ENCODE peak calls at places on chromosomes 13 and 19, in ten cellular contexts. H is Kasumi-1, F is germinal center, Y is GM10248, I is glomerular endothelial cell, Q is GM04504, N is non-pigmented ciliary epithelial cell, V is iris pigment epithelial cell, P is HT1080, J is fibroblast of the aortic adventitia. O is an unnamed sample.

GRCh38 chr13:98652721-98653470 is 76.0 kb upstream of the STK24 start:
- DNase-seq in Q (no peak), V (no peak), N (no peak), I (no peak), J (no peak), F (no peak), H (no peak), Y (no peak), P (no peak), O (no peak)

GRCh38 chr13:96772426-96772825 is 221.8 kb downstream of the OXGR1 start:
- DNase-seq in V (no peak), J (no peak), Y (no peak), H (no peak), P (no peak), F (no peak), N (no peak), I (no peak), Q (no peak), O (no peak)

GRCh38 chr13:30802501-30802900 is 67.2 kb downstream of the ALOX5AP start:
- DNase-seq in Y (no peak), P (no peak), V (no peak), J (no peak), H (no peak), F (no peak), N (no peak), I (no peak), Q (no peak), O (no peak)

GRCh38 chr13:31115616-31116015 is 46.1 kb downstream of the HSPH1 start:
- DNase-seq in Q (no peak), I (no peak), P (no peak), H (no peak), F (no peak), Y (no peak), J (no peak), V (no peak), N (no peak), O (no peak)

GRCh38 chr19:46515879-46516350 is 20.2 kb upstream of the PNMA8B start:
- DNase-seq in J (peak), N (no peak), F (peak), Y (peak), V (peak), I (no peak), Q (no peak), H (peak), P (peak), O (no peak)

GRCh38 chr13:93309886-93310520 is 83.4 kb downstream of the GPC6 start:
- DNase-seq in J (peak), Q (peak), I (no peak), P (peak), V (peak), F (no peak), H (no peak), N (peak), Y (no peak), O (no peak)

GRCh38 chr13:98524391-98524790 is 52.5 kb downstream of the STK24 start:
- DNase-seq in I (no peak), P (no peak), Y (no peak), V (no peak), J (no peak), Q (no peak), H (no peak), F (no peak), N (no peak), O (no peak)

GRCh38 chr13:68588623-68589022 is 1358.5 kb upstream of the PCDH9 start:
- DNase-seq in P (peak), H (peak), N (no peak), Y (peak), I (no peak), J (no peak), V (no peak), Q (no peak), F (peak), O (no peak)

GRCh38 chr13:45769072-45769471 is 67.0 kb downstream of the CBY2 start:
- DNase-seq in N (no peak), V (no peak), J (no peak), H (no peak), F (no peak), I (no peak), Y (no peak), Q (no peak), P (no peak), O (no peak)

GRCh38 chr13:60370343-60370742 is 26.7 kb upstream of the TDRD3 start:
- DNase-seq in F (no peak), J (no peak), Q (no peak), Y (no peak), I (no peak), P (no peak), H (no peak), V (no peak), N (no peak), O (no peak)

GRCh38 chr19:5154129-5154798 is 185.4 kb downstream of the KDM4B start:
- DNase-seq in I (no peak), N (no peak), Q (no peak), V (no peak), H (peak), F (peak), P (no peak), Y (peak), J (no peak), O (no peak)

GRCh38 chr13:30293995-30294394 is 13.4 kb downstream of the KATNAL1 start:
- DNase-seq in Q (no peak), F (no peak), N (no peak), I (no peak), Y (no peak), P (no peak), H (no peak), J (peak), V (no peak), O (no peak)

GRCh38 chr13:100290165-100290801 is 201.4 kb downstream of the PCCA start:
- DNase-seq in J (no peak), V (peak), H (no peak), P (no peak), I (no peak), Q (no peak), Y (no peak), F (no peak), N (no peak), O (no peak)

O was measured in aorta.